ENCODE peak calls at places on chromosomes 2 and 18, in five cellular contexts. X is GM12878, P is K562, H is SK-N-SH, K is HepG2. T is an unnamed sample.

GRCh38 chr2:70686577-70687460 is 81.2 kb downstream of the ADD2 start:
- DNase-seq in X (no peak), P (peak), H (peak), K (peak), T (peak)

GRCh38 chr2:191917430-191917881 is 70.6 kb upstream of the CAVIN2 start:
- DNase-seq in X (no peak), P (no peak), H (no peak), K (peak), T (no peak)

GRCh38 chr2:218081695-218082094 is 12.6 kb downstream of the RUFY4 start:
- DNase-seq in X (no peak), P (no peak), H (no peak), K (no peak), T (no peak)

GRCh38 chr18:23918395-23919032 is 96.0 kb upstream of the TTC39C start:
- DNase-seq in X (no peak), P (peak), H (peak), K (peak), T (peak)

GRCh38 chr2:188506843-188507242 is 215.2 kb downstream of the GULP1 start:
- DNase-seq in X (no peak), P (no peak), H (no peak), K (no peak), T (no peak)

GRCh38 chr2:144663217-144663616 is 143.3 kb upstream of the ZEB2 start:
- DNase-seq in X (no peak), P (no peak), H (no peak), K (no peak), T (no peak)

GRCh38 chr2:11315074-11315705 is 29.2 kb downstream of the ROCK2 start:
- DNase-seq in X (no peak), P (no peak), H (no peak), K (no peak), T (no peak)

GRCh38 chr2:201175971-201176570 is 6.9 kb upstream of the CASP10 start:
- DNase-seq in X (no peak), P (no peak), H (no peak), K (peak), T (no peak)

GRCh38 chr2:140988597-140988996 is 1142.2 kb downstream of the LRP1B start:
- DNase-seq in X (no peak), P (no peak), H (no peak), K (no peak), T (no peak)

GRCh38 chr2:240903191-240904060 is 2.7 kb upstream of the CROCC2 start:
- DNase-seq in X (no peak), P (no peak), H (no peak), K (no peak), T (no peak)

GRCh38 chr2:3307236-3307635 is 70.4 kb downstream of the EIPR1 start:
- DNase-seq in X (no peak), P (no peak), H (no peak), K (no peak), T (no peak)

GRCh38 chr2:61645911-61646310 is 107.8 kb upstream of the XPO1 start:
- DNase-seq in X (no peak), P (no peak), H (no peak), K (no peak), T (no peak)

GRCh38 chr18:39602112-39602511 is 2036.5 kb upstream of the CELF4 start:
- DNase-seq in X (no peak), P (no peak), H (peak), K (no peak), T (no peak)

GRCh38 chr2:36192978-36193377 is 162.6 kb upstream of the CRIM1 start:
- DNase-seq in X (no peak), P (no peak), H (no peak), K (no peak), T (no peak)

GRCh38 chr2:8544786-8545631 is 136.8 kb upstream of the ID2 start:
- DNase-seq in X (peak), P (peak), H (peak), K (peak), T (peak)

GRCh38 chr2:171307560-171307959 is 126.2 kb downstream of the METTL8 start:
- DNase-seq in X (peak), P (no peak), H (no peak), K (no peak), T (no peak)

GRCh38 chr18:78741381-78742340 is 238.0 kb upstream of the SALL3 start:
- DNase-seq in X (no peak), P (no peak), H (no peak), K (no peak), T (no peak)

GRCh38 chr18:29849145-29849544 is 1193.4 kb downstream of the DSC3 start:
- DNase-seq in X (no peak), P (no peak), H (no peak), K (no peak), T (no peak)

GRCh38 chr2:60484080-60484737 is 69.2 kb downstream of the BCL11A start:
- DNase-seq in X (no peak), P (no peak), H (no peak), K (peak), T (no peak)

GRCh38 chr2:145091967-145092366 is 572.0 kb upstream of the ZEB2 start:
- DNase-seq in X (no peak), P (no peak), H (no peak), K (no peak), T (no peak)

GRCh38 chr2:230312638-230313037 is 14.4 kb upstream of the SP140L start:
- DNase-seq in X (no peak), P (no peak), H (no peak), K (no peak), T (no peak)

GRCh38 chr2:26460613-26461031 is 17.3 kb downstream of the OTOF start:
- DNase-seq in X (no peak), P (no peak), H (no peak), K (no peak), T (no peak)

GRCh38 chr2:9971105-9971818 is 19.8 kb downstream of the GRHL1 start:
- DNase-seq in X (no peak), P (no peak), H (no peak), K (no peak), T (no peak)

GRCh38 chr2:237968048-237968862 is 1.4 kb downstream of the UBE2F start:
- DNase-seq in X (peak), P (peak), H (peak), K (peak), T (no peak)

DNA sequence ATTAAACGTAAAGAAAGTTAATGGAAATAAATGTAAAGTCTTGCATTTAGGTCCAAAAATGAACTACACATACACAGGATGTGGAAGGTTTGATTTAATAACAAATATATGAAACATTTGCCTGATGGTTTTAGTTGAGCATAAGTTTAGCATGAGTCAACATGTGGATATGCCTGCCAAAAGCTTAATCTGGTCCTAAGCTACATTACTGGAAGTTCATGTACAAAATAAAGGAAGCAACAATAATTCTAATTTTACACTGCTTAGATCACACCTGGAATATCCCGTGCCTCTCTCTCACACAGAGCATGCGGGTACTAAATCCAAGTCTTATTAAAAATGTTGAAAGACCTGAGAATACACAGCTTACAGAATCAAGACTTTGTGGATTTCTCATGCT is 276.5 kb upstream of the NRP2 start:
- DNase-seq in X (no peak), P (no peak), H (no peak), K (no peak), T (no peak)
- TF ChIP-seq REST in X (no peak), P (no peak), H (no peak), K (no peak), T (no peak)

GRCh38 chr2:96214554-96214953 is 5.9 kb upstream of the STARD7 start:
- DNase-seq in X (no peak), P (no peak), H (no peak), K (no peak), T (no peak)
- TF ChIP-seq YY1 in X (no peak), P (no peak), H (no peak), K (no peak), T (no peak)

DNA sequence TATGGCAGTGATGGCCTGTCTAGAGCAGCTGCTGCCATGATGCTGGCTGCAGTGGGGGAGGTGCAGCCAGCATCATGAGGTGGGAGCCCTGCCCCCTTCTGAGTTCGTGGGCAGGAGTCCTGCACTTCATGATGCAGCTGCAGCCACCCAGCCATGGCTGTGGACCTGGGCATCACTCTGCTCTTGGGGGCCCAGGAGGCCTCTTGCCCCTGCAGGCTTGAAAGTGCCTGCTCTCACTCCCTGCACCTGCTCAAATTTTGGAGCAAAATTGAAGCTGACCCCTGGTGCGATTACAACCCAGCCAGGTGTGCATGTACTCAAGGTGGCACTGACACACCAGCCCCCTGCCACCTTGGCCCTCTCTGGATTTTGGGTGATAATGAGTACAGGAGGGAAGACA is 712.9 kb downstream of the NUP35 start:
- DNase-seq in X (no peak), P (no peak), H (no peak), K (no peak), T (no peak)
- TF ChIP-seq REST in X (no peak), P (no peak), H (no peak), K (no peak), T (no peak)

DNA sequence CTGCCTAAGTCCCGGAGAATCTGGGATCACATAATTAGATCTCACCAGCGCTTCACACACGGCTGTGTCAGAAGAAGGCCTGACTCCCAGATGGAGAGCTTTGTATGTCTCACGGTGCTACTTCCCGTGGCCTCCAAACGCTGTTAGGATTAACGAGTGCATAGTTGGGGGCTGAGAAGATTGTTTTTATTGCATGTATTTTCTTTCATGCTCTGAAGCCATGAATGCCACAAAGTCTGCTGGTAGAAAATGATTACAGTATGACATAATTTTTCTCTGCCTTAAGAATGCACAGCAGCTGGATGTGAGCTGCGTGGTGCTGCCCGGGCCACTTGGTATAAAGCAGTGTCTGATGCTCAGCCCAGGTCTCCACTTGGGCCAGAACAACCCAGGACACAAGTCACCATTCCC is 166.5 kb downstream of the SEPTIN10 start:
- DNase-seq in X (no peak), P (no peak), H (peak), K (no peak), T (no peak)
- TF ChIP-seq YY1 in X (no peak), P (no peak), H (no peak), K (no peak), T (no peak)

GRCh38 chr18:6207119-6207518 is 207.6 kb downstream of the L3MBTL4 start:
- DNase-seq in X (no peak), P (no peak), H (no peak), K (no peak), T (no peak)
- TF ChIP-seq REST in X (no peak), P (no peak), H (no peak), K (no peak), T (no peak)

GRCh38 chr2:215554689-215555088 is 118.8 kb upstream of the FN1 start:
- DNase-seq in X (no peak), P (no peak), H (no peak), K (no peak), T (no peak)
- TF ChIP-seq YY1 in X (no peak), P (no peak), H (no peak), K (no peak), T (no peak)

GRCh38 chr2:185793532-185794073 is 55.0 kb downstream of the FSIP2 start:
- DNase-seq in X (no peak), P (no peak), H (no peak), K (no peak), T (no peak)
- TF ChIP-seq REST in X (no peak), P (no peak), H (no peak), K (no peak), T (no peak)

DNA sequence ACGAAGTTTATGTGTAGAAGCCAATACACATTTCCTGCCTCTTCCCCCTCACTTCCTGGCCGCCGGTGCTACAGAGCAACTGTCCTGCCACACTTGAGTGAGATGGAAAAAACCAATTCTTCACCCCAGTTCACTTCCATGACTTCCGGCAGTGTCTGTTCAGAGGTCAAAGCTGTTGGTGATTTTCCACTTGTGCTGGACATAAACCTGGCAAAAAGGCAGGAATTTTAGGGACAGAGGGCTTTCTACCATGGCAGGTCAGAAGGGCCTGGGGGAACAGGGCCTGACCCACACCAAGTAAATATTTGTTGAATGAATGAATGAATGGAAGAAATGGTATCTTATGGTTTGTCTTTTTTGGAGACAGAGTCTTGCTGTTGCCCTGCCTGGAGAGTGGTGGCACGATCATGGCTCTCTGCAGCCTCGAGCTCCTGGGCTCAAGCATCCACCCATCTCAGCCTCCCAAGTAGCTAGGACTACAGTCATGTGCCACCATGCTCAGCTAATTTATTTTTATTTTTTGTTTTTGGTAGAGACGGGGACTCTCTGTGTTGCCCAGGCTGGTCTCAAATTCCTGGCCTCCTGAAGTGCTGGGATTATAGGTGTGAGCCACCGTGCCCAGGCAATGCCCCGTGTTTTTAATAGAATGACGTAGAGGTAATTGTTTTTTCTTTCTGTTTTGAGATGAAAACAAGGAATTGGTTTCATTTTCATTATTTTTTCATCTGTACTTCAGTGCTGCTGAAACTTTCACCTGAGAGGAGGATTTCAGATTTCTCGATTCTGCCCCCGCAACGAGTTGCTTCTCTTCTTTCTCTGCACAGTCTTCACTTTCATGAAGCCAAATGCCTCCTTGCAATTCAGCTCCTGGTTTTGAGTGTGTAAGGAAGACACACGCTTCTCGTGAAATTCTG is 48.0 kb upstream of the LPIN2 start:
- DNase-seq in X (no peak), P (no peak), H (no peak), K (peak), T (no peak)
- TF ChIP-seq YY1 in X (no peak), P (no peak), H (no peak), K (peak), T (no peak)

T was measured in HCT116.